ENCODE peak calls at places on chromosomes 4 and X, in six cellular contexts. T, N, P, K, E and U are unnamed samples.

GRCh38 chr4:159401791-159402380 is 299.0 kb downstream of the RAPGEF2 start:
- DNase-seq in E (no peak), K (no peak), T (no peak), N (no peak), P (peak), U (no peak)

GRCh38 chrX:437636-438390 is 51.1 kb upstream of the PPP2R3B start:
- DNase-seq in P (no peak), T (no peak), K (no peak), E (no peak), N (no peak), U (no peak)

GRCh38 chr4:86935833-86936721 is 1.3 kb downstream of the AFF1 start:
- DNase-seq in K (peak), N (peak), P (peak), E (peak), T (peak), U (peak)

GRCh38 chr4:7710126-7710525 is 229.5 kb downstream of the AFAP1 start:
- DNase-seq in E (no peak), N (no peak), K (no peak), T (no peak), P (no peak), U (no peak)

GRCh38 chr4:113222431-113222979 is 173.1 kb downstream of the ANK2 start:
- DNase-seq in N (no peak), E (peak), K (no peak), P (peak), T (no peak), U (no peak)

GRCh38 chrX:120380699-120381098 is 18.8 kb downstream of the ATP1B4 start:
- DNase-seq in N (no peak), P (no peak), E (peak), K (no peak), T (no peak), U (peak)

GRCh38 chr4:173367285-173367684 is 3.5 kb upstream of the SAP30 start:
- DNase-seq in K (no peak), N (no peak), P (no peak), T (no peak), E (no peak), U (no peak)

GRCh38 chrX:153944140-153944799 is at the start of gene RENBP:
- DNase-seq in E (no peak), T (no peak), N (peak), K (peak), P (no peak), U (no peak)

GRCh38 chr4:141524116-141524515 is 112.3 kb upstream of the IL15 start:
- DNase-seq in E (no peak), P (peak), K (no peak), T (no peak), N (no peak), U (no peak)

GRCh38 chr4:169307581-169307980 is 36.8 kb upstream of the SH3RF1 start:
- DNase-seq in N (no peak), K (no peak), T (no peak), P (no peak), E (peak), U (no peak)

GRCh38 chr4:1061372-1061700 is 49.9 kb downstream of the FGFRL1 start:
- DNase-seq in T (no peak), N (no peak), K (no peak), P (no peak), E (no peak), U (no peak)

GRCh38 chr4:40046311-40046980 is 10.2 kb upstream of the N4BP2 start:
- DNase-seq in E (peak), P (peak), N (peak), K (no peak), T (peak), U (peak)

GRCh38 chrX:134684956-134685355 is 26.7 kb upstream of the PLAC1 start:
- DNase-seq in P (no peak), K (no peak), N (no peak), E (no peak), T (no peak), U (no peak)